ENCODE peak calls at places on chromosome 15, in five cellular contexts. F is NB4, J is brain microvascular endothelial cell, X is keratinocyte, R is MM.1S. L is an unnamed sample.

GRCh38 chr15:40828447-40829036 is at the start of gene PPP1R14D:
- DNase-seq in F (no peak), J (no peak), X (no peak), R (no peak), L (no peak)

GRCh38 chr15:73965094-73965729 is 26.9 kb downstream of the STOML1 start:
- DNase-seq in F (no peak), J (no peak), X (no peak), R (no peak), L (no peak)

GRCh38 chr15:47965297-47965696 is 155.5 kb upstream of the SLC24A5 start:
- DNase-seq in F (no peak), J (no peak), X (no peak), R (no peak), L (no peak)

GRCh38 chr15:77889009-77889806 is 188.3 kb downstream of the TBC1D2B start:
- DNase-seq in F (no peak), J (peak), X (no peak), R (no peak), L (no peak)

GRCh38 chr15:33701304-33701696 is 267.0 kb upstream of the CHRM5 start:
- DNase-seq in F (no peak), J (no peak), X (no peak), R (no peak), L (no peak)

GRCh38 chr15:33894193-33894592 is 74.1 kb upstream of the CHRM5 start:
- DNase-seq in F (no peak), J (no peak), X (no peak), R (peak), L (no peak)

GRCh38 chr15:40081691-40082194 is 26.9 kb downstream of the BMF start:
- DNase-seq in F (peak), J (peak), X (no peak), R (peak), L (peak)

GRCh38 chr15:63066302-63066701 is 23.8 kb downstream of the TPM1 start:
- DNase-seq in F (no peak), J (no peak), X (no peak), R (no peak), L (no peak)

GRCh38 chr15:28014623-28015200 is 84.4 kb downstream of the OCA2 start:
- DNase-seq in F (no peak), J (no peak), X (no peak), R (no peak), L (no peak)

GRCh38 chr15:97517726-97518125 is 442.8 kb upstream of the ARRDC4 start:
- DNase-seq in F (peak), J (no peak), X (no peak), R (no peak), L (peak)

GRCh38 chr15:35696767-35697231 is 150.8 kb upstream of the DPH6 start:
- DNase-seq in F (no peak), J (peak), X (peak), R (no peak), L (peak)

GRCh38 chr15:74156678-74157411 is 16.7 kb upstream of the ISLR start:
- DNase-seq in F (no peak), J (no peak), X (no peak), R (no peak), L (peak)

GRCh38 chr15:61228025-61228901 is 839 bp downstream of the RORA start:
- DNase-seq in F (no peak), J (no peak), X (no peak), R (peak), L (peak)

GRCh38 chr15:51736646-51737537 is 563 bp downstream of the LYSMD2 start:
- DNase-seq in F (peak), J (no peak), X (no peak), R (no peak), L (no peak)

GRCh38 chr15:38768970-38769369 is 204.4 kb upstream of the RASGRP1 start:
- DNase-seq in F (no peak), J (peak), X (no peak), R (no peak), L (peak)
- TF ChIP-seq CTCF in F (peak), J (peak), X (peak), R (no peak), L (peak)

GRCh38 chr15:56249080-56249479 is 5.4 kb upstream of the RFX7 start:
- DNase-seq in F (peak), J (peak), X (no peak), R (peak), L (peak)
- TF ChIP-seq CTCF in F (no peak), J (peak), X (peak), R (peak), L (peak)

DNA sequence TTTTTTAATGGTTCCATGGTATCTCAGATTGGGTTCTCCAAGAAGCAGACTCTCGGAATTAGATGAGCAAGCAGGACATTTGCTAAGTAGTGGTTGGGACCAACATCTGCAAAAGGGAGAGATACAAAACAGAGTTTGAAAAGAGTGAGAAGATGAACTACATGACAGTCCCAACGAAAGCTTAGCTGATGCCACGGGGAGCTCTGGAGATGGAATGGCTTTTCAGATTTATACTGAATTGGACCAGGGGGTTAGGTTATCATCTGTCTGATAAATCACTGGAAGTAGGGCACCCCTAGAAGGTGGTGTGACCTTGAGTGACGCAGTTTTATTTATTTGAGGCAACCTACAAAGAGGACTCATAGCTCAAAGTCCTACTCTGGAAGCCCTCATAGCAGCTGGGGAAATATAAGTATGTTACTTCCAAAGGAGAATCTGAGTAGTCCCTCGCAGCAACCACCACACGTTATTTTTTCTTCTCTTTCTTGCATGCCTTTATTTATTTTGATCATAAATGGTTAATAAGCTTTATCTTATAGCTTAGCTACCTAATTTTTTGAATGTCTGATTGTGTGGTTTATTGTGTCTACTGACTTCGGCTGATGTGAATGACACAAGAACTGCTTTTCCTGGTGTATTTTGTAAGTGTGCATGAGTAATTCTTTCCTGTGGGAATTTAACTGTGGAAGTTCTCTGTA is 815.4 kb downstream of the SQOR start:
- DNase-seq in F (no peak), J (no peak), X (no peak), R (no peak), L (peak)
- TF ChIP-seq CTCF in F (no peak), J (no peak), X (no peak), R (no peak), L (no peak)

DNA sequence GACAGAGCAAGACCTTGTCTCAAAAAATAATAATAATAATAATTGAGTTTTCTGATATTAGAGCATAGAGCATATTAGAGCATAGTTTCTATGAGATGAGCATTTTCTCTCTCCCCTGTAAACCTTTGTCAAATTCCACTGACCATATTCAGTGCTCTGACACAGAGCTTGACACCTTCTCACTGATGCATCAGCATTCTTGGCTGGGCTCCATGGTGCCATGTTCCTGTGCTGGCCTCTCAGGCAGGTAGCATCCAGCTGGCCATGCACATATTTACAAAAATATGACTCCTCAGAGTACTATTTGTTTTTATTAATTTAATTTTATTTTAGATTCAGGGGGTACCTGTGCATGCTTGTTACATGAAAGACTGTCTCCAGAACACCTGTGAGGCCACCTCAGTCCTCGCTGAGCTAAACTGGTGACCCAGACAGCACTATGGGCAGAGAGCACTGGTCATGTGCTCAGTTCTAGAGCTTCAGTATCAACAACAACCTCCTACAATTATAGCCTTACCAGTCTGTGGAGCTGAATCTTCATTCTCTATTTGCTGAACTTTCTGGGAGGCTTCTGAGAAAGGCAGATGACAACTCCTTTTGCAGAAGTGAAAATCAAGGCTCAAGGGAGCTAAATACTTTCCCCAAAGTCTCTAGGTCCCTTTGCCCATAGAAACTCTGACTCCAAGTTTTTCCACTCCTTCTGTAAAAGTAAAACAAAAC is 21.6 kb upstream of the SLC28A2 start:
- DNase-seq in F (no peak), J (no peak), X (no peak), R (no peak), L (no peak)
- TF ChIP-seq CTCF in F (no peak), J (no peak), X (no peak), R (no peak), L (no peak)

GRCh38 chr15:93089855-93090305 is 869 bp upstream of the RGMA start:
- DNase-seq in F (no peak), J (no peak), X (no peak), R (no peak), L (no peak)

GRCh38 chr15:93093765-93094164 is 4.8 kb upstream of the RGMA start:
- DNase-seq in F (no peak), J (no peak), X (no peak), R (no peak), L (no peak)

GRCh38 chr15:93088981-93089854 is at the start of gene RGMA:
- DNase-seq in F (no peak), J (no peak), X (no peak), R (no peak), L (no peak)

GRCh38 chr15:93088200-93088980 is 621 bp downstream of the RGMA start:
- DNase-seq in F (no peak), J (no peak), X (no peak), R (peak), L (no peak)

GRCh38 chr15:93091465-93091864 is 2.5 kb upstream of the RGMA start:
- DNase-seq in F (no peak), J (no peak), X (no peak), R (no peak), L (no peak)
- TF ChIP-seq CTCF in F (no peak), J (no peak), X (no peak), R (no peak), L (no peak)

DNA sequence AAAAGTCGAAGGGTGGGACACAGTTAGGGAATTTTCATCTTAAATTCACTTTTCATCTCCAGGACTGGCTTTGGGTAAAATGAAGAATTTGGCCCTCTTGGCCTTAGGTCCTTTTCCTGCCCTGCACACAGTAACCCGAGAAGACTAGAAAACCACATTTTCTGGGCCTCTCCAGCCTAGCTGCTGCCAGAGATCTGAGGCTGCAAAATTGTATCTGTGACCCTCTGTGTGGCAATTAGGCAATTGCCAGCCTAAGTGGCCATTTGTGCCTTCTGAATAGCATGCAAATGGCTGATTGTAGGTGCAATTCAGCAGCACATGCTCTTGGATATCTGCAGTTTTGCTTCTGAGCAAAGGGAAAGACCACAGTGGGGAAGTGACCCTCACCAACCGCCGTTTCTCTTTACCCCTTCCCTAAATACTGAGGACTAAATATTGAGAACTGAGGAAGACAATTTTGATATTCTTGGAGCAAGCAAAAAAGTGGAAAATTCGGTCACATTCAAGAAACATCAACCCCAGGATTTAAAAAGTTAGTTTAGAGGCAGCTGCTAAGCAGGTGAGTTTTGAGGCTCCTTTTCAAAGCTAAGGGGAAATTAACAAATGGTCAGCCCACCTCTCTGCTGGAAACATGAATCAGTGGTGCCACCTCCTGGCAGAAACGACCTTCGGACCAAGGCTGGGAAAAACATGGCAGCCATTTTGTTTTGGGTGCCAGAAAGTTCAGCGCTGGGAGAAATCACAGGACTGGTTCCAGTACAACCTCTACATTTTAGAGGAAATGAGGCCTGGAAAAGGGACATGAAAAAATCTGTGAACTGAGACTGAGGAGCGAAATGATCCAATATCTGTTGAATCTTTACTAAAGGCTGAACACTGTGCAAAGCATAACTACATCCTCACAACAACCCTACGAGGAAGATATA is 56.6 kb upstream of the PRTG start:
- DNase-seq in F (peak), J (peak), X (no peak), R (no peak), L (peak)
- TF ChIP-seq CTCF in F (peak), J (peak), X (peak), R (peak), L (peak)

GRCh38 chr15:29821416-29822099 is 710 bp downstream of the TJP1 start:
- DNase-seq in F (no peak), J (peak), X (no peak), R (peak), L (peak)
- TF ChIP-seq CTCF in F (no peak), J (peak), X (peak), R (peak), L (peak)

GRCh38 chr15:80550219-80550909 is 144.7 kb upstream of the ABHD17C start:
- DNase-seq in F (no peak), J (peak), X (no peak), R (no peak), L (peak)

GRCh38 chr15:80549191-80549590 is 145.0 kb downstream of the ARNT2 start:
- DNase-seq in F (no peak), J (no peak), X (no peak), R (no peak), L (peak)

GRCh38 chr15:80549712-80550111 is 145.4 kb upstream of the ABHD17C start:
- DNase-seq in F (no peak), J (no peak), X (no peak), R (no peak), L (no peak)

GRCh38 chr15:80547264-80547663 is 143.1 kb downstream of the ARNT2 start:
- DNase-seq in F (no peak), J (no peak), X (no peak), R (no peak), L (no peak)

DNA sequence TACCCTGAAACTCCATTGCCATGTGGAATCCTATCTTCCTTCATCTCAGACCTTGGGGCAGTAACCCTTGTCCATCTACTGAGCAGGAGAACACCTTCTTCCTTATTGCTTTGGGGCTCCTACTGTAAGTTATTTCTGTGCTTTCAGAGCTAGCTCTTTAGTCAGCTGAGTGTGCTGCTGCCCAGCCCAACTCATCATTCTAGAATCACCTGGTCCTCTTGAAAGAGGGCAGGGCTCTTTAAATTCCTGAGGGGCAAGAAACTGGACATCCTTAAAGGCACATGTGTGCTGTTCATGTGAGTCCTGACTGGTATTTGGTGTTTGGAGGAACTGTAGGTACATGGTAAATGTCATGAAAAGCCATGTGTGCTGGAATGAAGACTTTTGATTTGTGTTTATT is 140.9 kb downstream of the ARNT2 start:
- DNase-seq in F (no peak), J (no peak), X (no peak), R (no peak), L (no peak)
- TF ChIP-seq CTCF in F (no peak), J (no peak), X (no peak), R (no peak), L (no peak)

GRCh38 chr15:72844067-72844466 is 60.5 kb upstream of the ADPGK start:
- DNase-seq in F (no peak), J (no peak), X (no peak), R (peak), L (no peak)
- TF ChIP-seq CTCF in F (no peak), J (no peak), X (no peak), R (no peak), L (no peak)